ENCODE peak calls at places on chromosomes 13 and 19, in four cellular contexts. S is hepatic stellate cell, W is head of caudate nucleus, G is astrocyte of the spinal cord. X is an unnamed sample.

GRCh38 chr13:85366759-85367417 is 432.3 kb downstream of the SLITRK6 start:
- DNase-seq in S (no peak), W (no peak), G (peak; percentile 59), X (no peak)

GRCh38 chr13:51000576-51001260 is 91.1 kb downstream of the RNASEH2B start:
- DNase-seq in S (no peak), W (no peak), G (peak; percentile 81), X (no peak)

GRCh38 chr19:3285647-3286176 is 61.3 kb downstream of the CELF5 start:
- DNase-seq in S (peak; percentile 50), W (no peak), G (no peak), X (no peak)

GRCh38 chr13:47929156-47929555 is 71.9 kb downstream of the SUCLA2 start:
- DNase-seq in S (no peak), W (no peak), G (peak; percentile 17), X (no peak)

GRCh38 chr13:76812971-76813691 is 73.1 kb downstream of the KCTD12 start:
- DNase-seq in S (no peak), W (no peak), G (no peak), X (no peak)

GRCh38 chr13:46982856-46983582 is 86.2 kb upstream of the HTR2A start:
- DNase-seq in S (no peak), W (no peak), G (no peak), X (no peak)

GRCh38 chr13:58097831-58098230 is 466.3 kb downstream of the PCDH17 start:
- DNase-seq in S (no peak), W (no peak), G (peak; percentile 54), X (no peak)

GRCh38 chr13:96011291-96011875 is 41.8 kb downstream of the UGGT2 start:
- DNase-seq in S (no peak), W (no peak), G (no peak), X (no peak)

GRCh38 chr19:412356-413355 is 3.7 kb upstream of the C2CD4C start:
- DNase-seq in S (no peak), W (no peak), G (no peak), X (no peak)

GRCh38 chr13:75195479-75196111 is 286.4 kb downstream of the TBC1D4 start:
- DNase-seq in S (no peak), W (no peak), G (peak; percentile 62), X (no peak)

GRCh38 chr13:30033681-30034447 is 183.4 kb upstream of the UBL3 start:
- DNase-seq in S (peak; percentile 87), W (peak; percentile 12), G (peak; percentile 92), X (no peak)

GRCh38 chr13:50842246-50842645 is 1.2 kb downstream of the DLEU7 start:
- DNase-seq in S (no peak), W (no peak), G (no peak), X (no peak)

GRCh38 chr13:72586519-72586918 is 140.9 kb downstream of the MZT1 start:
- DNase-seq in S (no peak), W (no peak), G (peak; percentile 19), X (no peak)

GRCh38 chr19:38516802-38517201 is 83.3 kb downstream of the RYR1 start:
- DNase-seq in S (no peak), W (no peak), G (no peak), X (no peak)

GRCh38 chr13:23621316-23621645 is 51.1 kb downstream of the TNFRSF19 start:
- DNase-seq in S (peak; percentile 77), W (no peak), G (peak; percentile 83), X (peak; percentile 82)

GRCh38 chr13:94073006-94073744 is 406.3 kb downstream of the DCT start:
- DNase-seq in S (peak; percentile 6), W (no peak), G (peak; percentile 92), X (peak; percentile 17)

GRCh38 chr13:39590466-39591036 is 12.4 kb downstream of the LHFPL6 start:
- DNase-seq in S (no peak), W (no peak), G (no peak), X (no peak)

GRCh38 chr19:19417618-19418270 is 12.3 kb downstream of the GATAD2A start:
- DNase-seq in S (no peak), W (no peak), G (no peak), X (no peak)

GRCh38 chr13:77584111-77584510 is 48.6 kb downstream of the SCEL start:
- DNase-seq in S (no peak), W (peak; percentile 91), G (peak; percentile 29), X (no peak)

GRCh38 chr19:37981785-37982475 is 74.9 kb downstream of the SIPA1L3 start:
- DNase-seq in S (no peak), W (no peak), G (no peak), X (no peak)

GRCh38 chr13:80083516-80084085 is 257.3 kb downstream of the SPRY2 start:
- DNase-seq in S (peak; percentile 8), W (no peak), G (peak; percentile 82), X (no peak)

GRCh38 chr19:45781282-45782161 is 768 bp downstream of the DMPK start:
- DNase-seq in S (peak; percentile 63), W (no peak), G (no peak), X (peak; percentile 32)

GRCh38 chr19:19115954-19116353 is 22.3 kb downstream of the TMEM161A start:
- DNase-seq in S (peak; percentile 45), W (peak; percentile 45), G (no peak), X (peak; percentile 25)

GRCh38 chr13:94246495-94246894 is 233.0 kb downstream of the DCT start:
- DNase-seq in S (no peak), W (no peak), G (no peak), X (no peak)

GRCh38 chr13:46908511-46908910 is 11.7 kb upstream of the HTR2A start:
- DNase-seq in S (no peak), W (no peak), G (peak; percentile 85), X (no peak)

GRCh38 chr19:6639439-6639838 is 30.5 kb downstream of the TNFSF14 start:
- DNase-seq in S (no peak), W (no peak), G (no peak), X (peak; percentile 9)

GRCh38 chr19:13742756-13743155 is 21.6 kb upstream of the MRI1 start:
- DNase-seq in S (no peak), W (no peak), G (no peak), X (peak; percentile 62)

GRCh38 chr19:38543807-38544568 is 73.8 kb downstream of the MAP4K1 start:
- DNase-seq in S (peak; percentile 85), W (peak; percentile 79), G (peak; percentile 77), X (peak; percentile 81)

GRCh38 chr13:44174769-44175425 is 198.7 kb upstream of the SERP2 start:
- DNase-seq in S (no peak), W (no peak), G (peak; percentile 48), X (peak; percentile 4)

GRCh38 chr13:89565711-89566110 is 1781.8 kb upstream of the MIR17HG start:
- DNase-seq in S (no peak), W (no peak), G (no peak), X (no peak)

GRCh38 chr13:34623331-34623730 is 318.7 kb upstream of the NBEA start:
- DNase-seq in S (no peak), W (no peak), G (no peak), X (no peak)

GRCh38 chr19:7781157-7781556 is 18.1 kb downstream of the CLEC4M start:
- DNase-seq in S (no peak), W (no peak), G (no peak), X (no peak)

GRCh38 chr13:98941536-98941935 is 36.3 kb downstream of the DOCK9 start:
- DNase-seq in S (no peak), W (no peak), G (no peak), X (no peak)

GRCh38 chr19:16118489-16119033 is 6.9 kb downstream of the RAB8A start:
- DNase-seq in S (no peak), W (peak; percentile 18), G (no peak), X (no peak)

GRCh38 chr19:38367041-38367440 is 7.3 kb upstream of the PSMD8 start:
- DNase-seq in S (no peak), W (no peak), G (no peak), X (no peak)

GRCh38 chr13:47067296-47067695 is 170.4 kb upstream of the HTR2A start:
- DNase-seq in S (no peak), W (no peak), G (no peak), X (no peak)

GRCh38 chr19:11382898-11383705 is 1.0 kb downstream of the EPOR start:
- DNase-seq in S (peak; percentile 41), W (peak; percentile 33), G (no peak), X (peak; percentile 39)

GRCh38 chr19:15780595-15781418 is 6.7 kb upstream of the OR10H5 start:
- DNase-seq in S (no peak), W (no peak), G (no peak), X (no peak)

GRCh38 chr13:81089758-81090157 is 748.8 kb upstream of the SPRY2 start:
- DNase-seq in S (no peak), W (no peak), G (no peak), X (no peak)